ENCODE peak calls at places on chromosomes 1 and 21, in seven cellular contexts. B, L, Q, I, K, C and R are unnamed samples.

GRCh38 chr1:78958711-78959110 is 47.8 kb downstream of the ADGRL4 start:
- DNase-seq in B (no peak), L (no peak), Q (no peak), I (no peak), K (no peak), C (no peak), R (no peak)

GRCh38 chr1:153518562-153518961 is 17.2 kb downstream of the S100A6 start:
- DNase-seq in B (no peak), L (no peak), Q (no peak), I (no peak), K (no peak), C (no peak), R (no peak)

GRCh38 chr1:224411766-224412165 is 22.8 kb downstream of the WDR26 start:
- DNase-seq in B (no peak), L (no peak), Q (no peak), I (no peak), K (no peak), C (no peak), R (no peak)

GRCh38 chr1:26225033-26225831 is 8.8 kb upstream of the CEP85 start:
- DNase-seq in B (peak), L (peak), Q (no peak), I (peak), K (peak), C (no peak), R (no peak)

GRCh38 chr1:108045370-108045950 is 80.5 kb upstream of the VAV3 start:
- DNase-seq in B (no peak), L (no peak), Q (no peak), I (no peak), K (no peak), C (no peak), R (no peak)

GRCh38 chr1:58755468-58755872 is 28.4 kb downstream of the JUN start:
- DNase-seq in B (peak), L (peak), Q (peak), I (peak), K (peak), C (peak), R (peak)

GRCh38 chr1:59143824-59144223 is 153.1 kb upstream of the FGGY start:
- DNase-seq in B (no peak), L (no peak), Q (no peak), I (no peak), K (no peak), C (no peak), R (no peak)

GRCh38 chr21:20341431-20341830 is 656.8 kb upstream of the NCAM2 start:
- DNase-seq in B (no peak), L (no peak), Q (no peak), I (no peak), K (no peak), C (no peak), R (no peak)

GRCh38 chr1:55589656-55590297 is 374.6 kb upstream of the USP24 start:
- DNase-seq in B (no peak), L (peak), Q (no peak), I (peak), K (peak), C (no peak), R (peak)

GRCh38 chr21:42120056-42120903 is 49.2 kb downstream of the UMODL1 start:
- DNase-seq in B (no peak), L (no peak), Q (no peak), I (no peak), K (no peak), C (no peak), R (no peak)

GRCh38 chr1:31683997-31684396 is 19.8 kb downstream of the COL16A1 start:
- DNase-seq in B (no peak), L (no peak), Q (no peak), I (no peak), K (no peak), C (no peak), R (no peak)

GRCh38 chr1:228062085-228062791 is 20.3 kb upstream of the ARF1 start:
- DNase-seq in B (peak), L (no peak), Q (peak), I (no peak), K (no peak), C (no peak), R (no peak)

GRCh38 chr1:39387452-39387851 is 104.0 kb upstream of the BMP8A start:
- DNase-seq in B (no peak), L (no peak), Q (no peak), I (no peak), K (no peak), C (peak), R (no peak)

GRCh38 chr1:71667224-71667623 is 586.4 kb upstream of the ZRANB2 start:
- DNase-seq in B (no peak), L (no peak), Q (no peak), I (no peak), K (peak), C (no peak), R (no peak)

GRCh38 chr1:104878203-104878911 is 1128.7 kb downstream of the AMY1C start:
- DNase-seq in B (no peak), L (no peak), Q (no peak), I (no peak), K (no peak), C (no peak), R (no peak)

GRCh38 chr1:53016705-53017104 is 45.3 kb upstream of the PODN start:
- DNase-seq in B (no peak), L (no peak), Q (no peak), I (no peak), K (no peak), C (no peak), R (no peak)

GRCh38 chr1:55185832-55186231 is 29.3 kb downstream of the USP24 start:
- DNase-seq in B (no peak), L (no peak), Q (no peak), I (no peak), K (no peak), C (no peak), R (no peak)

GRCh38 chr1:88650676-88651418 is 33.2 kb upstream of the PKN2 start:
- DNase-seq in B (no peak), L (no peak), Q (no peak), I (no peak), K (no peak), C (no peak), R (no peak)

GRCh38 chr1:160129046-160129445 is 13.5 kb downstream of the ATP1A2 start:
- DNase-seq in B (no peak), L (no peak), Q (no peak), I (no peak), K (peak), C (no peak), R (no peak)

GRCh38 chr1:154433161-154433681 is 28.1 kb downstream of the IL6R start:
- DNase-seq in B (peak), L (no peak), Q (no peak), I (peak), K (peak), C (no peak), R (no peak)

GRCh38 chr1:67894981-67895735 is 61.9 kb upstream of the GNG12 start:
- DNase-seq in B (no peak), L (no peak), Q (no peak), I (no peak), K (no peak), C (no peak), R (no peak)
- TF ChIP-seq CTCF in B (no peak), L (no peak), Q (no peak), I (no peak), K (no peak), C (no peak), R (no peak)

GRCh38 chr1:19067187-19067911 is 110.9 kb upstream of the IFFO2 start:
- DNase-seq in B (no peak), L (no peak), Q (no peak), I (no peak), K (no peak), C (peak), R (no peak)

GRCh38 chr1:19064906-19065450 is 108.5 kb upstream of the IFFO2 start:
- DNase-seq in B (no peak), L (no peak), Q (no peak), I (no peak), K (no peak), C (no peak), R (no peak)

GRCh38 chr1:19065526-19066247 is 109.2 kb upstream of the IFFO2 start:
- DNase-seq in B (peak), L (no peak), Q (no peak), I (no peak), K (no peak), C (no peak), R (no peak)

GRCh38 chr1:19066874-19067186 is 110.4 kb upstream of the IFFO2 start:
- DNase-seq in B (no peak), L (no peak), Q (no peak), I (no peak), K (no peak), C (no peak), R (no peak)

GRCh38 chr1:19066248-19066873 is 109.9 kb upstream of the IFFO2 start:
- DNase-seq in B (no peak), L (no peak), Q (no peak), I (no peak), K (no peak), C (no peak), R (no peak)
- H3K27ac ChIP-seq in B (peak), L (no peak), Q (no peak), I (no peak), K (no peak), C (peak), R (no peak)

GRCh38 chr1:168643152-168643551 is 66.7 kb downstream of the XCL1 start:
- DNase-seq in B (peak), L (no peak), Q (no peak), I (no peak), K (no peak), C (no peak), R (no peak)
- TF ChIP-seq CTCF in B (no peak), L (no peak), Q (no peak), I (no peak), K (no peak), C (no peak), R (no peak)

DNA sequence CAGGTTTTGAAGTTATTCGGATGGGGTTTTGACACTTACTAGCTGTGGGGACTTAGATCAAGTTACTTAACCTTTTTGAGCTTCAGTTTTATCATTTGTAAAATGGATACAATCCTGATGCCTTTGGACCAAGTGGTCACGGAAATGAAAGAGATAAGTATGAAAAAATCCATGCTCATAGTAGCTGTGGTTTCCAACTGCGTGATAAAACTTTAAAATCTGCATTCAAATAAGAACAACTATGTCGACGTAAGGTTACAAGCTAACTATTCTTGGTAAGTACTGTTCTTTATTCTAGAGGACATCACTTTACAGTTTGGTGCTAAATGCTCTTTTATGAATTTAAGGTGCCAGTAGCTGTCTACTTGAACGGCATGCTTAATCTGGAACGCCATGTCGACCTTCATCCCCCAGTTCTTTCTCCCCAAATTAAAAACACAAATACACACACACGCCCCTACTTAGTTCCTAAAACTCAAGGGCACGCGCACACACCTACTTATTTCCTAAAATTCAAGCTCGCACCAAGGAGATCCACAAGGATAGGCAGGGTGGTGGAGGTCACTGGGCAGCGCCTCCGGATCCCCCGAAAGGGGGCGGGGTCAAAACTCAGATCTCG is 476 bp upstream of the NFYC start:
- DNase-seq in B (no peak), L (no peak), Q (no peak), I (no peak), K (no peak), C (no peak), R (no peak)
- H3K27ac ChIP-seq in B (peak), L (peak), Q (peak), I (peak), K (peak), C (peak), R (peak)

DNA sequence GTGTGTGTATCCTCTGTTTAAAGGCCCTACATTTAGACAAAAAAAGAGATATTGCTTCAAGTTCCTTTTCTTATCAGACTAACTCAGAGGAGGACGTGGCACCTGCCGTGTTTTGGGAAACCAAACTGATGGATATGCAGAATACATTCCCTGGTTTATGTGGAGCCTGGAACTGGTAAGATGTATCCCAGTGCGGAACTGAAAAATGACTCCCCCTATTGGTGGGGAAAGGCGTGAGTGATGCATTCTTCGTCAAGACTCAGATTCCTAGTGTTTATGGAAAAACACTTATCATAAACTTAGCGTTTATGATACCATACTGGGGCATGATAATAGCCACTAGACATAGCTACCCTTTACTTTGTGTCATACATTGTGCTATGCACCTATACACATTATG is 154.2 kb downstream of the ZNF326 start:
- DNase-seq in B (no peak), L (no peak), Q (no peak), I (no peak), K (no peak), C (no peak), R (no peak)
- TF ChIP-seq CTCF in B (no peak), L (no peak), Q (no peak), I (no peak), K (no peak), C (no peak), R (no peak)

GRCh38 chr1:207959995-207960745 is 49.2 kb upstream of the CD34 start:
- DNase-seq in B (no peak), L (no peak), Q (no peak), I (no peak), K (peak), C (no peak), R (no peak)
- H3K27ac ChIP-seq in B (peak), L (peak), Q (peak), I (peak), K (peak), C (no peak), R (peak)